ENCODE peak calls at places on chromosomes 16 and 17, in seven cellular contexts. D is fibroblast of the conjunctiva, X is neuronal stem cell, V is SHP77, B is sciatic nerve, G is NCI-H1930, K is PC-3. H is an unnamed sample.

GRCh38 chr17:73533801-73534574 is 110.3 kb downstream of the SDK2 start:
- DNase-seq in K (no peak), D (no peak), X (peak; percentile 53), B (no peak), G (no peak), V (no peak), H (no peak)

GRCh38 chr17:82088838-82089722 is 9.0 kb downstream of the FASN start:
- DNase-seq in K (no peak), B (no peak), X (no peak), G (no peak), V (no peak), D (no peak), H (no peak)

GRCh38 chr17:65173284-65173793 is 36.2 kb downstream of the RGS9 start:
- DNase-seq in D (no peak), G (no peak), X (no peak), K (peak; percentile 78), V (no peak), B (no peak), H (no peak)

GRCh38 chr17:45325810-45326209 is 9.0 kb upstream of the MAP3K14 start:
- DNase-seq in B (no peak), V (no peak), G (no peak), D (no peak), X (no peak), K (no peak), H (peak; percentile 28)

GRCh38 chr17:57718878-57719277 is 26.2 kb downstream of the CCDC182 start:
- DNase-seq in X (no peak), G (no peak), B (no peak), V (no peak), K (no peak), D (no peak), H (no peak)

GRCh38 chr17:48378238-48378637 is 51.8 kb downstream of the SKAP1 start:
- DNase-seq in B (no peak), K (no peak), X (no peak), D (no peak), G (no peak), V (no peak), H (no peak)

GRCh38 chr17:77864234-77865108 is 94.0 kb upstream of the TNRC6C start:
- DNase-seq in D (no peak), V (no peak), X (no peak), B (no peak), K (no peak), G (no peak), H (no peak)

GRCh38 chr17:7842950-7843535 is 9.0 kb downstream of the KDM6B start:
- DNase-seq in B (peak; percentile 84), G (no peak), K (no peak), D (peak; percentile 56), X (no peak), V (peak; percentile 49), H (no peak)

GRCh38 chr16:77359065-77359502 is 75.8 kb downstream of the ADAMTS18 start:
- DNase-seq in X (peak; percentile 18), D (no peak), G (no peak), V (no peak), K (peak; percentile 75), B (no peak), H (no peak)

GRCh38 chr17:13544292-13544691 is 57.4 kb downstream of the HS3ST3A1 start:
- DNase-seq in K (peak; percentile 87), D (peak; percentile 94), B (no peak), X (no peak), G (no peak), V (peak; percentile 6), H (no peak)